ENCODE peak calls at places on chromosome 4, in eight cellular contexts. One of them, this sample, is unnamed.
A peak's percentile ranks its signal among the peaks of the same experiment; 100 is the strongest.

GRCh38 chr4:182338731-182339130 is 95.5 kb downstream of the TENM3 start:
- DNase-seq in right cardiac atrium: no peak
- DNase-seq in GM12891: no peak
- DNase-seq in LoVo: no peak
- DNase-seq in mesothelial cell of epicardium: no peak
- DNase-seq in cerebellum: no peak
- DNase-seq in stimulated activated CD4-positive, alpha-beta T cell treated with anti-CD3 and anti-CD28 coated beads, Interleukin-4, amount 100 ng/mL, for 1 hour: no peak
- DNase-seq in mesenteric fat pad: no peak
- DNase-seq in this sample: no peak

GRCh38 chr4:176949022-176949421 is 156.3 kb upstream of the VEGFC start:
- DNase-seq in LoVo: no peak
- DNase-seq in cerebellum: no peak
- DNase-seq in right cardiac atrium: no peak
- DNase-seq in stimulated activated CD4-positive, alpha-beta T cell treated with anti-CD3 and anti-CD28 coated beads, Interleukin-4, amount 100 ng/mL, for 1 hour: no peak
- DNase-seq in mesenteric fat pad: no peak
- DNase-seq in mesothelial cell of epicardium: no peak
- DNase-seq in GM12891: no peak
- DNase-seq in this sample: no peak

GRCh38 chr4:112109455-112110425 is 35.5 kb upstream of the FAM241A start:
- DNase-seq in GM12891: no peak
- DNase-seq in cerebellum: no peak
- DNase-seq in mesenteric fat pad: no peak
- DNase-seq in stimulated activated CD4-positive, alpha-beta T cell treated with anti-CD3 and anti-CD28 coated beads, Interleukin-4, amount 100 ng/mL, for 1 hour: no peak
- DNase-seq in LoVo: peak; percentile 23
- DNase-seq in mesothelial cell of epicardium: no peak
- DNase-seq in right cardiac atrium: no peak
- DNase-seq in this sample: peak; percentile 27

GRCh38 chr4:142815834-142816233 is 30.3 kb downstream of the INPP4B start:
- DNase-seq in mesothelial cell of epicardium: no peak
- DNase-seq in right cardiac atrium: no peak
- DNase-seq in cerebellum: no peak
- DNase-seq in stimulated activated CD4-positive, alpha-beta T cell treated with anti-CD3 and anti-CD28 coated beads, Interleukin-4, amount 100 ng/mL, for 1 hour: no peak
- DNase-seq in GM12891: no peak
- DNase-seq in LoVo: no peak
- DNase-seq in mesenteric fat pad: no peak
- DNase-seq in this sample: no peak

GRCh38 chr4:15149842-15150592 is 147.7 kb downstream of the CPEB2 start:
- DNase-seq in mesenteric fat pad: no peak
- DNase-seq in mesothelial cell of epicardium: peak; percentile 42
- DNase-seq in stimulated activated CD4-positive, alpha-beta T cell treated with anti-CD3 and anti-CD28 coated beads, Interleukin-4, amount 100 ng/mL, for 1 hour: no peak
- DNase-seq in GM12891: no peak
- DNase-seq in LoVo: peak; percentile 72
- DNase-seq in cerebellum: peak; percentile 78
- DNase-seq in right cardiac atrium: peak; percentile 92
- DNase-seq in this sample: no peak

GRCh38 chr4:117835566-117835965 is 198.7 kb upstream of the NDST3 start:
- DNase-seq in mesenteric fat pad: no peak
- DNase-seq in cerebellum: no peak
- DNase-seq in stimulated activated CD4-positive, alpha-beta T cell treated with anti-CD3 and anti-CD28 coated beads, Interleukin-4, amount 100 ng/mL, for 1 hour: no peak
- DNase-seq in LoVo: no peak
- DNase-seq in right cardiac atrium: no peak
- DNase-seq in mesothelial cell of epicardium: no peak
- DNase-seq in GM12891: no peak
- DNase-seq in this sample: no peak

GRCh38 chr4:56764775-56765174 is 56.7 kb downstream of the SPINK2 start:
- DNase-seq in mesenteric fat pad: no peak
- DNase-seq in mesothelial cell of epicardium: no peak
- DNase-seq in stimulated activated CD4-positive, alpha-beta T cell treated with anti-CD3 and anti-CD28 coated beads, Interleukin-4, amount 100 ng/mL, for 1 hour: no peak
- DNase-seq in GM12891: no peak
- DNase-seq in cerebellum: no peak
- DNase-seq in right cardiac atrium: no peak
- DNase-seq in LoVo: no peak
- DNase-seq in this sample: peak; percentile 38

GRCh38 chr4:87092389-87093141 is 127.9 kb downstream of the KLHL8 start:
- DNase-seq in right cardiac atrium: peak; percentile 63
- DNase-seq in GM12891: no peak
- DNase-seq in cerebellum: peak; percentile 28
- DNase-seq in mesenteric fat pad: no peak
- DNase-seq in stimulated activated CD4-positive, alpha-beta T cell treated with anti-CD3 and anti-CD28 coated beads, Interleukin-4, amount 100 ng/mL, for 1 hour: no peak
- DNase-seq in mesothelial cell of epicardium: peak; percentile 47
- DNase-seq in LoVo: peak; percentile 85
- DNase-seq in this sample: peak; percentile 81

GRCh38 chr4:16158504-16158852 is 67.8 kb downstream of the TAPT1 start:
- DNase-seq in cerebellum: no peak
- DNase-seq in GM12891: no peak
- DNase-seq in stimulated activated CD4-positive, alpha-beta T cell treated with anti-CD3 and anti-CD28 coated beads, Interleukin-4, amount 100 ng/mL, for 1 hour: no peak
- DNase-seq in mesenteric fat pad: no peak
- DNase-seq in mesothelial cell of epicardium: no peak
- DNase-seq in right cardiac atrium: no peak
- DNase-seq in LoVo: peak; percentile 52
- DNase-seq in this sample: peak; percentile 91

GRCh38 chr4:87461281-87461700 is 38.9 kb downstream of the NUDT9 start:
- DNase-seq in mesenteric fat pad: no peak
- DNase-seq in cerebellum: no peak
- DNase-seq in GM12891: no peak
- DNase-seq in mesothelial cell of epicardium: no peak
- DNase-seq in stimulated activated CD4-positive, alpha-beta T cell treated with anti-CD3 and anti-CD28 coated beads, Interleukin-4, amount 100 ng/mL, for 1 hour: no peak
- DNase-seq in LoVo: no peak
- DNase-seq in right cardiac atrium: no peak
- DNase-seq in this sample: no peak

GRCh38 chr4:161320377-161320776 is 843.4 kb downstream of the FSTL5 start:
- DNase-seq in mesothelial cell of epicardium: no peak
- DNase-seq in GM12891: no peak
- DNase-seq in right cardiac atrium: no peak
- DNase-seq in mesenteric fat pad: no peak
- DNase-seq in cerebellum: peak; percentile 3
- DNase-seq in stimulated activated CD4-positive, alpha-beta T cell treated with anti-CD3 and anti-CD28 coated beads, Interleukin-4, amount 100 ng/mL, for 1 hour: no peak
- DNase-seq in LoVo: peak; percentile 42
- DNase-seq in this sample: peak; percentile 16

GRCh38 chr4:43680416-43680815 is 768.2 kb downstream of the KCTD8 start:
- DNase-seq in GM12891: no peak
- DNase-seq in mesenteric fat pad: no peak
- DNase-seq in stimulated activated CD4-positive, alpha-beta T cell treated with anti-CD3 and anti-CD28 coated beads, Interleukin-4, amount 100 ng/mL, for 1 hour: no peak
- DNase-seq in mesothelial cell of epicardium: no peak
- DNase-seq in LoVo: no peak
- DNase-seq in cerebellum: no peak
- DNase-seq in right cardiac atrium: no peak
- DNase-seq in this sample: no peak

GRCh38 chr4:140296335-140296753 is 77.1 kb upstream of the SCOC start:
- DNase-seq in mesenteric fat pad: no peak
- DNase-seq in GM12891: no peak
- DNase-seq in stimulated activated CD4-positive, alpha-beta T cell treated with anti-CD3 and anti-CD28 coated beads, Interleukin-4, amount 100 ng/mL, for 1 hour: no peak
- DNase-seq in LoVo: peak; percentile 15
- DNase-seq in mesothelial cell of epicardium: peak; percentile 40
- DNase-seq in right cardiac atrium: no peak
- DNase-seq in cerebellum: peak; percentile 79
- DNase-seq in this sample: peak; percentile 11

GRCh38 chr4:173057442-173057841 is 111.2 kb upstream of the GALNT7 start:
- DNase-seq in LoVo: no peak
- DNase-seq in cerebellum: no peak
- DNase-seq in right cardiac atrium: no peak
- DNase-seq in mesenteric fat pad: no peak
- DNase-seq in mesothelial cell of epicardium: no peak
- DNase-seq in GM12891: no peak
- DNase-seq in stimulated activated CD4-positive, alpha-beta T cell treated with anti-CD3 and anti-CD28 coated beads, Interleukin-4, amount 100 ng/mL, for 1 hour: no peak
- DNase-seq in this sample: no peak

GRCh38 chr4:187075514-187075913 is 351.9 kb upstream of the FAT1 start:
- DNase-seq in cerebellum: no peak
- DNase-seq in LoVo: no peak
- DNase-seq in GM12891: no peak
- DNase-seq in mesothelial cell of epicardium: no peak
- DNase-seq in right cardiac atrium: no peak
- DNase-seq in mesenteric fat pad: no peak
- DNase-seq in stimulated activated CD4-positive, alpha-beta T cell treated with anti-CD3 and anti-CD28 coated beads, Interleukin-4, amount 100 ng/mL, for 1 hour: no peak
- DNase-seq in this sample: no peak

GRCh38 chr4:3257691-3258482 is 8.9 kb downstream of the MSANTD1 start:
- DNase-seq in cerebellum: no peak
- DNase-seq in GM12891: peak; percentile 50
- DNase-seq in mesothelial cell of epicardium: no peak
- DNase-seq in mesenteric fat pad: peak; percentile 87
- DNase-seq in LoVo: no peak
- DNase-seq in stimulated activated CD4-positive, alpha-beta T cell treated with anti-CD3 and anti-CD28 coated beads, Interleukin-4, amount 100 ng/mL, for 1 hour: no peak
- DNase-seq in right cardiac atrium: no peak
- DNase-seq in this sample: no peak

GRCh38 chr4:75101906-75102888 is 169.3 kb downstream of the PARM1 start:
- DNase-seq in cerebellum: no peak
- DNase-seq in right cardiac atrium: no peak
- DNase-seq in stimulated activated CD4-positive, alpha-beta T cell treated with anti-CD3 and anti-CD28 coated beads, Interleukin-4, amount 100 ng/mL, for 1 hour: no peak
- DNase-seq in mesenteric fat pad: no peak
- DNase-seq in LoVo: no peak
- DNase-seq in GM12891: no peak
- DNase-seq in mesothelial cell of epicardium: no peak
- DNase-seq in this sample: no peak

GRCh38 chr4:15717126-15717525 is 14.3 kb downstream of the BST1 start:
- DNase-seq in LoVo: no peak
- DNase-seq in mesenteric fat pad: no peak
- DNase-seq in stimulated activated CD4-positive, alpha-beta T cell treated with anti-CD3 and anti-CD28 coated beads, Interleukin-4, amount 100 ng/mL, for 1 hour: no peak
- DNase-seq in right cardiac atrium: no peak
- DNase-seq in cerebellum: no peak
- DNase-seq in mesothelial cell of epicardium: no peak
- DNase-seq in GM12891: no peak
- DNase-seq in this sample: no peak

GRCh38 chr4:183200453-183200852 is 101.4 kb downstream of the WWC2 start:
- DNase-seq in mesothelial cell of epicardium: no peak
- DNase-seq in LoVo: peak; percentile 44
- DNase-seq in stimulated activated CD4-positive, alpha-beta T cell treated with anti-CD3 and anti-CD28 coated beads, Interleukin-4, amount 100 ng/mL, for 1 hour: no peak
- DNase-seq in cerebellum: peak; percentile 48
- DNase-seq in right cardiac atrium: peak; percentile 79
- DNase-seq in GM12891: no peak
- DNase-seq in mesenteric fat pad: no peak
- DNase-seq in this sample: peak; percentile 3

GRCh38 chr4:173025131-173025530 is 143.5 kb upstream of the GALNT7 start:
- DNase-seq in mesothelial cell of epicardium: peak; percentile 50
- DNase-seq in cerebellum: peak; percentile 58
- DNase-seq in mesenteric fat pad: no peak
- DNase-seq in GM12891: peak; percentile 16
- DNase-seq in right cardiac atrium: no peak
- DNase-seq in stimulated activated CD4-positive, alpha-beta T cell treated with anti-CD3 and anti-CD28 coated beads, Interleukin-4, amount 100 ng/mL, for 1 hour: no peak
- DNase-seq in LoVo: peak; percentile 69
- DNase-seq in this sample: peak; percentile 81

GRCh38 chr4:96356591-96357360 is 516.9 kb downstream of the PDHA2 start:
- DNase-seq in stimulated activated CD4-positive, alpha-beta T cell treated with anti-CD3 and anti-CD28 coated beads, Interleukin-4, amount 100 ng/mL, for 1 hour: no peak
- DNase-seq in mesothelial cell of epicardium: no peak
- DNase-seq in LoVo: no peak
- DNase-seq in cerebellum: no peak
- DNase-seq in mesenteric fat pad: no peak
- DNase-seq in GM12891: no peak
- DNase-seq in right cardiac atrium: no peak
- DNase-seq in this sample: no peak

GRCh38 chr4:14977836-14978235 is 24.4 kb upstream of the CPEB2 start:
- DNase-seq in mesothelial cell of epicardium: no peak
- DNase-seq in cerebellum: no peak
- DNase-seq in mesenteric fat pad: no peak
- DNase-seq in GM12891: no peak
- DNase-seq in right cardiac atrium: no peak
- DNase-seq in LoVo: no peak
- DNase-seq in stimulated activated CD4-positive, alpha-beta T cell treated with anti-CD3 and anti-CD28 coated beads, Interleukin-4, amount 100 ng/mL, for 1 hour: no peak
- DNase-seq in this sample: no peak